ENCODE peak calls at places on chromosomes 7 and 10, in ten cellular contexts. One of them, this sample, is unnamed.

GRCh38 chr7:86925221-86925620 is 134.2 kb downstream of the ELAPOR2 start:
- DNase-seq in tibial nerve: no peak
- DNase-seq in endothelial cell of umbilical vein: no peak
- DNase-seq in heart left ventricle: no peak
- DNase-seq in body of pancreas: no peak
- DNase-seq in stomach: no peak
- DNase-seq in uterus: no peak
- DNase-seq in sigmoid colon: no peak
- DNase-seq in thyroid gland: no peak
- DNase-seq in A549: no peak
- DNase-seq in this sample: no peak

GRCh38 chr10:132632851-132633684 is 95.5 kb downstream of the INPP5A start:
- DNase-seq in tibial nerve: no peak
- DNase-seq in uterus: no peak
- DNase-seq in endothelial cell of umbilical vein: no peak
- DNase-seq in sigmoid colon: peak; percentile 73
- DNase-seq in stomach: no peak
- DNase-seq in heart left ventricle: peak; percentile 27
- DNase-seq in body of pancreas: no peak
- DNase-seq in thyroid gland: peak; percentile 32
- DNase-seq in A549: no peak
- DNase-seq in this sample: no peak

GRCh38 chr7:15685358-15686181 is 913 bp downstream of the MEOX2 start:
- DNase-seq in endothelial cell of umbilical vein: peak; percentile 54
- DNase-seq in stomach: no peak
- DNase-seq in thyroid gland: peak; percentile 7
- DNase-seq in sigmoid colon: peak; percentile 73
- DNase-seq in A549: no peak
- DNase-seq in tibial nerve: peak; percentile 58
- DNase-seq in uterus: peak; percentile 52
- DNase-seq in heart left ventricle: peak; percentile 79
- DNase-seq in body of pancreas: peak; percentile 6
- DNase-seq in this sample: peak; percentile 36

GRCh38 chr7:94008537-94008936 is 4.4 kb upstream of the BET1 start:
- DNase-seq in A549: no peak
- DNase-seq in endothelial cell of umbilical vein: peak; percentile 17
- DNase-seq in uterus: no peak
- DNase-seq in heart left ventricle: no peak
- DNase-seq in tibial nerve: no peak
- DNase-seq in stomach: no peak
- DNase-seq in sigmoid colon: no peak
- DNase-seq in body of pancreas: no peak
- DNase-seq in thyroid gland: no peak
- DNase-seq in this sample: no peak

GRCh38 chr10:33477291-33478088 is 143.0 kb upstream of the NRP1 start:
- DNase-seq in A549: no peak
- DNase-seq in tibial nerve: no peak
- DNase-seq in body of pancreas: no peak
- DNase-seq in sigmoid colon: no peak
- DNase-seq in uterus: no peak
- DNase-seq in thyroid gland: no peak
- DNase-seq in heart left ventricle: no peak
- DNase-seq in endothelial cell of umbilical vein: no peak
- DNase-seq in stomach: no peak
- DNase-seq in this sample: no peak

GRCh38 chr7:23628370-23628769 is 31.2 kb downstream of the CCDC126 start:
- DNase-seq in stomach: no peak
- DNase-seq in heart left ventricle: no peak
- DNase-seq in uterus: no peak
- DNase-seq in tibial nerve: no peak
- DNase-seq in endothelial cell of umbilical vein: no peak
- DNase-seq in thyroid gland: no peak
- DNase-seq in sigmoid colon: no peak
- DNase-seq in body of pancreas: no peak
- DNase-seq in A549: no peak
- DNase-seq in this sample: no peak

GRCh38 chr10:48206470-48207250 is 67.8 kb downstream of the FRMPD2 start:
- DNase-seq in thyroid gland: peak; percentile 73
- DNase-seq in sigmoid colon: no peak
- DNase-seq in heart left ventricle: no peak
- DNase-seq in endothelial cell of umbilical vein: no peak
- DNase-seq in body of pancreas: no peak
- DNase-seq in tibial nerve: no peak
- DNase-seq in stomach: no peak
- DNase-seq in uterus: no peak
- DNase-seq in A549: no peak
- DNase-seq in this sample: no peak

GRCh38 chr10:1654811-1655356 is 82.4 kb downstream of the ADARB2 start:
- DNase-seq in uterus: no peak
- DNase-seq in stomach: no peak
- DNase-seq in heart left ventricle: no peak
- DNase-seq in tibial nerve: no peak
- DNase-seq in body of pancreas: no peak
- DNase-seq in thyroid gland: no peak
- DNase-seq in A549: no peak
- DNase-seq in endothelial cell of umbilical vein: no peak
- DNase-seq in sigmoid colon: peak; percentile 35
- DNase-seq in this sample: no peak

GRCh38 chr7:80722596-80723141 is 84.2 kb downstream of the CD36 start:
- DNase-seq in uterus: peak; percentile 67
- DNase-seq in body of pancreas: peak; percentile 56
- DNase-seq in A549: peak; percentile 98
- DNase-seq in thyroid gland: no peak
- DNase-seq in sigmoid colon: peak; percentile 89
- DNase-seq in heart left ventricle: peak; percentile 66
- DNase-seq in stomach: peak; percentile 32
- DNase-seq in endothelial cell of umbilical vein: peak; percentile 48
- DNase-seq in tibial nerve: peak; percentile 66
- DNase-seq in this sample: no peak

GRCh38 chr10:117216611-117217195 is 19.4 kb downstream of the KCNK18 start:
- DNase-seq in thyroid gland: peak; percentile 65
- DNase-seq in A549: peak; percentile 78
- DNase-seq in heart left ventricle: peak; percentile 69
- DNase-seq in tibial nerve: peak; percentile 45
- DNase-seq in body of pancreas: peak; percentile 58
- DNase-seq in stomach: peak; percentile 73
- DNase-seq in uterus: peak; percentile 35
- DNase-seq in sigmoid colon: peak; percentile 72
- DNase-seq in endothelial cell of umbilical vein: peak; percentile 59
- DNase-seq in this sample: peak; percentile 76

GRCh38 chr7:22827563-22827962 is 4.9 kb upstream of the TOMM7 start:
- DNase-seq in uterus: no peak
- DNase-seq in endothelial cell of umbilical vein: no peak
- DNase-seq in sigmoid colon: no peak
- DNase-seq in A549: no peak
- DNase-seq in stomach: no peak
- DNase-seq in heart left ventricle: no peak
- DNase-seq in body of pancreas: no peak
- DNase-seq in tibial nerve: no peak
- DNase-seq in thyroid gland: no peak
- DNase-seq in this sample: no peak

GRCh38 chr10:77566228-77566627 is 71.4 kb downstream of the KCNMA1 start:
- DNase-seq in stomach: no peak
- DNase-seq in endothelial cell of umbilical vein: no peak
- DNase-seq in heart left ventricle: no peak
- DNase-seq in sigmoid colon: no peak
- DNase-seq in thyroid gland: no peak
- DNase-seq in body of pancreas: no peak
- DNase-seq in tibial nerve: no peak
- DNase-seq in A549: no peak
- DNase-seq in uterus: no peak
- DNase-seq in this sample: no peak

GRCh38 chr7:111499027-111499426 is 63.3 kb downstream of the IMMP2L start:
- DNase-seq in thyroid gland: no peak
- DNase-seq in uterus: no peak
- DNase-seq in tibial nerve: no peak
- DNase-seq in sigmoid colon: no peak
- DNase-seq in heart left ventricle: no peak
- DNase-seq in stomach: no peak
- DNase-seq in A549: peak; percentile 97
- DNase-seq in endothelial cell of umbilical vein: peak; percentile 8
- DNase-seq in body of pancreas: no peak
- DNase-seq in this sample: no peak

GRCh38 chr7:128190051-128190640 is 50.9 kb upstream of the LEP start:
- DNase-seq in thyroid gland: no peak
- DNase-seq in body of pancreas: no peak
- DNase-seq in tibial nerve: no peak
- DNase-seq in heart left ventricle: no peak
- DNase-seq in endothelial cell of umbilical vein: no peak
- DNase-seq in uterus: no peak
- DNase-seq in stomach: no peak
- DNase-seq in sigmoid colon: peak; percentile 18
- DNase-seq in A549: no peak
- DNase-seq in this sample: no peak

GRCh38 chr10:49352323-49352722 is 43.6 kb downstream of the DRGX start:
- DNase-seq in A549: no peak
- DNase-seq in stomach: no peak
- DNase-seq in heart left ventricle: no peak
- DNase-seq in uterus: no peak
- DNase-seq in tibial nerve: no peak
- DNase-seq in body of pancreas: no peak
- DNase-seq in thyroid gland: no peak
- DNase-seq in sigmoid colon: no peak
- DNase-seq in endothelial cell of umbilical vein: no peak
- DNase-seq in this sample: no peak

GRCh38 chr10:43701295-43701694 is 52.6 kb upstream of the ZNF32 start:
- DNase-seq in endothelial cell of umbilical vein: no peak
- DNase-seq in heart left ventricle: no peak
- DNase-seq in uterus: no peak
- DNase-seq in tibial nerve: peak; percentile 2
- DNase-seq in A549: no peak
- DNase-seq in sigmoid colon: no peak
- DNase-seq in thyroid gland: no peak
- DNase-seq in body of pancreas: no peak
- DNase-seq in stomach: no peak
- DNase-seq in this sample: no peak

GRCh38 chr10:19811517-19811916 is 4.7 kb upstream of the PLXDC2 start:
- DNase-seq in A549: no peak
- DNase-seq in thyroid gland: peak; percentile 52
- DNase-seq in heart left ventricle: no peak
- DNase-seq in stomach: no peak
- DNase-seq in uterus: peak; percentile 51
- DNase-seq in tibial nerve: no peak
- DNase-seq in sigmoid colon: peak; percentile 69
- DNase-seq in body of pancreas: no peak
- DNase-seq in endothelial cell of umbilical vein: no peak
- DNase-seq in this sample: peak; percentile 68

GRCh38 chr7:4744391-4745264 is 30.8 kb upstream of the AP5Z1 start:
- DNase-seq in body of pancreas: peak; percentile 97
- DNase-seq in sigmoid colon: peak; percentile 99
- DNase-seq in tibial nerve: peak; percentile 96
- DNase-seq in A549: peak; percentile 99
- DNase-seq in uterus: peak; percentile 99
- DNase-seq in heart left ventricle: peak; percentile 100
- DNase-seq in stomach: peak; percentile 97
- DNase-seq in thyroid gland: peak; percentile 100
- DNase-seq in endothelial cell of umbilical vein: peak; percentile 96
- DNase-seq in this sample: peak; percentile 98
- TF ChIP-seq POLR2A in body of pancreas: peak; percentile 49
- TF ChIP-seq POLR2A in sigmoid colon: no peak
- TF ChIP-seq POLR2A in tibial nerve: no peak
- TF ChIP-seq POLR2A in A549: no peak
- TF ChIP-seq POLR2A in uterus: peak; percentile 55
- TF ChIP-seq POLR2A in heart left ventricle: no peak
- TF ChIP-seq POLR2A in stomach: no peak
- TF ChIP-seq POLR2A in thyroid gland: no peak
- TF ChIP-seq POLR2A in endothelial cell of umbilical vein: no peak
- TF ChIP-seq POLR2A in this sample: no peak

GRCh38 chr10:127872871-127873600 is 19.7 kb downstream of the CLRN3 start:
- DNase-seq in sigmoid colon: no peak
- DNase-seq in tibial nerve: no peak
- DNase-seq in endothelial cell of umbilical vein: peak; percentile 25
- DNase-seq in body of pancreas: peak; percentile 38
- DNase-seq in stomach: peak; percentile 80
- DNase-seq in heart left ventricle: no peak
- DNase-seq in thyroid gland: no peak
- DNase-seq in A549: no peak
- DNase-seq in uterus: no peak
- DNase-seq in this sample: peak; percentile 55
- H3K4me1 ChIP-seq in sigmoid colon: no peaks in the 10 kb centered on the region
- H3K4me1 ChIP-seq in tibial nerve: peaks cover 3% of the 10 kb centered on the region
- H3K4me1 ChIP-seq in endothelial cell of umbilical vein: peaks cover 5% of the 10 kb centered on the region
- H3K4me1 ChIP-seq in body of pancreas: no peaks in the 10 kb centered on the region
- H3K4me1 ChIP-seq in stomach: no peaks in the 10 kb centered on the region
- H3K4me1 ChIP-seq in heart left ventricle: peaks cover 11% of the 10 kb centered on the region
- H3K4me1 ChIP-seq in thyroid gland: no peaks in the 10 kb centered on the region
- H3K4me1 ChIP-seq in A549: no peaks in the 10 kb centered on the region
- H3K4me1 ChIP-seq in uterus: peaks cover 4% of the 10 kb centered on the region
- H3K4me1 ChIP-seq in this sample: peaks cover 13% of the 10 kb centered on the region

GRCh38 chr7:83212883-83213282 is 50.2 kb upstream of the PCLO start:
- DNase-seq in sigmoid colon: no peak
- DNase-seq in body of pancreas: no peak
- DNase-seq in heart left ventricle: no peak
- DNase-seq in tibial nerve: no peak
- DNase-seq in uterus: no peak
- DNase-seq in A549: no peak
- DNase-seq in stomach: no peak
- DNase-seq in thyroid gland: no peak
- DNase-seq in endothelial cell of umbilical vein: no peak
- DNase-seq in this sample: no peak

GRCh38 chr7:83210459-83210858 is 47.8 kb upstream of the PCLO start:
- DNase-seq in endothelial cell of umbilical vein: no peak
- DNase-seq in heart left ventricle: no peak
- DNase-seq in stomach: no peak
- DNase-seq in thyroid gland: no peak
- DNase-seq in body of pancreas: no peak
- DNase-seq in tibial nerve: no peak
- DNase-seq in uterus: no peak
- DNase-seq in A549: no peak
- DNase-seq in sigmoid colon: no peak
- DNase-seq in this sample: no peak

DNA sequence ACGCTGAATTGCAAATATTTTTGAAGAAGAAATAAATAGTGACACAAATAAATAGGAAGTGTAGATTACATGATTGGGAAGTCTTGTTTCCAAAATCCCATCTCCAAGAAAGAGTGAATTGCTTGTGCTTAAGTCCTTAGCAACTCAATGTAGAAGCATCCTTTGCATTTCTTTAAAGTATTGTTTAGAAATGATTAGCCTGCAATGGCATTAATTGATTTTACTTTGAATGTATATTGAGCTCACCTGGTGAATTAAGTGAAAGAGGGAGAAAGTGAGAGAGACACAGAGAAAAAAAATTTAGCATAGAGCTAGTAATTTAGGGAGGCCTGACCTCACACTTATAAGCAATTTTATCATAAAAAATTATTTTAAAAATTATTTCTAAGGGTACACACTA is 49.0 kb upstream of the PCLO start:
- DNase-seq in heart left ventricle: no peak
- DNase-seq in uterus: no peak
- DNase-seq in endothelial cell of umbilical vein: no peak
- DNase-seq in thyroid gland: no peak
- DNase-seq in body of pancreas: no peak
- DNase-seq in stomach: no peak
- DNase-seq in A549: no peak
- DNase-seq in tibial nerve: no peak
- DNase-seq in sigmoid colon: no peak
- DNase-seq in this sample: no peak
- TF ChIP-seq POLR2A in heart left ventricle: no peak
- TF ChIP-seq POLR2A in uterus: no peak
- TF ChIP-seq POLR2A in endothelial cell of umbilical vein: no peak
- TF ChIP-seq POLR2A in thyroid gland: no peak
- TF ChIP-seq POLR2A in body of pancreas: no peak
- TF ChIP-seq POLR2A in stomach: no peak
- TF ChIP-seq POLR2A in A549: no peak
- TF ChIP-seq POLR2A in tibial nerve: no peak
- TF ChIP-seq POLR2A in sigmoid colon: no peak
- TF ChIP-seq POLR2A in this sample: no peak

GRCh38 chr10:73975388-73975787 is 22.5 kb upstream of the VCL start:
- DNase-seq in sigmoid colon: no peak
- DNase-seq in endothelial cell of umbilical vein: no peak
- DNase-seq in A549: no peak
- DNase-seq in stomach: no peak
- DNase-seq in uterus: no peak
- DNase-seq in body of pancreas: no peak
- DNase-seq in tibial nerve: no peak
- DNase-seq in thyroid gland: no peak
- DNase-seq in heart left ventricle: no peak
- DNase-seq in this sample: no peak
- H3K4me1 ChIP-seq in sigmoid colon: no peaks in the 10 kb centered on the region
- H3K4me1 ChIP-seq in endothelial cell of umbilical vein: peaks cover 11% of the 10 kb centered on the region
- H3K4me1 ChIP-seq in A549: peaks cover 7% of the 10 kb centered on the region
- H3K4me1 ChIP-seq in stomach: no peaks in the 10 kb centered on the region
- H3K4me1 ChIP-seq in uterus: no peaks in the 10 kb centered on the region
- H3K4me1 ChIP-seq in body of pancreas: peaks cover 6% of the 10 kb centered on the region
- H3K4me1 ChIP-seq in tibial nerve: no peaks in the 10 kb centered on the region
- H3K4me1 ChIP-seq in thyroid gland: no peaks in the 10 kb centered on the region
- H3K4me1 ChIP-seq in heart left ventricle: peaks cover 3% of the 10 kb centered on the region
- H3K4me1 ChIP-seq in this sample: peaks cover 20% of the 10 kb centered on the region